ENCODE peak calls at places on chromosomes 4 and X, in ten cellular contexts. K, V, T, R, E, X, L, M, Q and B are unnamed samples.

GRCh38 chr4:190020790-190021717 is 6.0 kb downstream of the FRG2 start:
- DNase-seq in L (no peak), E (peak), K (peak), Q (no peak), X (peak), R (peak), M (no peak), T (peak), V (peak), B (no peak)

GRCh38 chr4:140090215-140090731 is 63.7 kb downstream of the MAML3 start:
- DNase-seq in M (no peak), L (peak), X (no peak), V (peak), Q (no peak), R (no peak), E (peak), K (no peak), T (peak), B (no peak)

GRCh38 chr4:153799708-153800074 is 10.8 kb upstream of the SFRP2 start:
- DNase-seq in R (no peak), T (no peak), E (no peak), K (no peak), V (no peak), L (no peak), M (no peak), Q (no peak), X (peak), B (no peak)

GRCh38 chr4:184476660-184477059 is 2.3 kb upstream of the IRF2 start:
- DNase-seq in L (no peak), K (no peak), T (no peak), R (peak), V (no peak), Q (peak), E (no peak), X (no peak), M (no peak), B (no peak)

GRCh38 chr4:1795304-1796195 is 2.5 kb downstream of the FGFR3 start:
- DNase-seq in X (no peak), R (no peak), E (no peak), V (no peak), K (no peak), T (no peak), L (no peak), Q (no peak), M (no peak), B (no peak)

GRCh38 chr4:40227284-40227683 is 30.5 kb downstream of the RHOH start:
- DNase-seq in T (no peak), X (no peak), M (no peak), V (no peak), E (no peak), Q (no peak), K (no peak), L (no peak), R (no peak), B (peak)

GRCh38 chr4:167117273-167117672 is 117.0 kb downstream of the SPOCK3 start:
- DNase-seq in V (no peak), L (no peak), X (no peak), R (no peak), K (no peak), E (no peak), T (no peak), Q (no peak), M (no peak), B (no peak)

GRCh38 chrX:54807524-54808108 is at the start of gene MAGED2:
- DNase-seq in L (peak), M (peak), R (peak), V (peak), T (no peak), Q (no peak), X (no peak), E (peak), K (peak), B (no peak)

GRCh38 chr4:121192500-121192899 is 28.4 kb upstream of the TNIP3 start:
- DNase-seq in Q (peak), M (no peak), T (peak), R (no peak), L (peak), E (peak), V (peak), X (no peak), K (no peak), B (no peak)

GRCh38 chr4:136803430-136803829 is 728.9 kb downstream of the PCDH18 start:
- DNase-seq in Q (no peak), R (no peak), E (no peak), T (no peak), M (no peak), L (peak), X (no peak), K (no peak), V (no peak), B (no peak)

GRCh38 chr4:146243141-146243882 is 29.0 kb downstream of the REELD1 start:
- DNase-seq in K (no peak), T (peak), X (no peak), M (no peak), Q (peak), L (peak), E (peak), V (peak), R (peak), B (peak)

GRCh38 chrX:146994163-146994562 is 179.6 kb upstream of the CXorf51A start:
- DNase-seq in E (no peak), Q (no peak), K (no peak), X (no peak), L (no peak), T (no peak), R (no peak), M (no peak), V (no peak), B (no peak)

GRCh38 chrX:11381464-11381863 is 88.3 kb downstream of the AMELX start:
- DNase-seq in R (no peak), L (peak), K (peak), X (peak), E (peak), Q (peak), M (peak), V (peak), T (peak), B (peak)

GRCh38 chrX:18545771-18546170 is 120.4 kb downstream of the CDKL5 start:
- DNase-seq in M (no peak), L (no peak), Q (no peak), K (no peak), T (no peak), R (no peak), X (no peak), E (no peak), V (no peak), B (no peak)

GRCh38 chr4:71456841-71457240 is 118.0 kb downstream of the SLC4A4 start:
- DNase-seq in L (no peak), R (no peak), K (no peak), Q (no peak), T (peak), M (no peak), E (peak), V (peak), X (no peak), B (no peak)

GRCh38 chrX:125826080-125826479 is 340.0 kb downstream of the DCAF12L2 start:
- DNase-seq in X (no peak), E (no peak), L (no peak), M (no peak), R (no peak), Q (no peak), K (no peak), T (no peak), V (no peak), B (no peak)

GRCh38 chr4:65502151-65502691 is 168.1 kb downstream of the EPHA5 start:
- DNase-seq in L (peak), Q (no peak), E (peak), K (no peak), R (no peak), V (peak), X (no peak), M (no peak), T (peak), B (no peak)

GRCh38 chr4:159035570-159035969 is 67.3 kb upstream of the RAPGEF2 start:
- DNase-seq in Q (no peak), M (no peak), T (no peak), L (no peak), X (no peak), V (no peak), K (no peak), E (no peak), R (no peak), B (no peak)

GRCh38 chrX:3124041-3124440 is 82.8 kb downstream of the ARSF start:
- DNase-seq in K (no peak), V (peak), L (no peak), X (no peak), M (no peak), R (no peak), E (no peak), T (no peak), Q (no peak), B (no peak)

GRCh38 chr4:74539043-74539790 is 94.3 kb downstream of the AREG start:
- DNase-seq in M (no peak), X (no peak), V (peak), E (peak), K (no peak), L (peak), Q (no peak), T (peak), R (no peak), B (no peak)

GRCh38 chr4:176800891-176801534 is 8.3 kb upstream of the VEGFC start:
- DNase-seq in X (no peak), T (no peak), Q (no peak), K (no peak), M (no peak), R (no peak), E (no peak), L (no peak), V (no peak), B (no peak)

GRCh38 chrX:41695464-41695863 is 6.7 kb downstream of the GPR34 start:
- DNase-seq in T (peak), V (no peak), R (no peak), L (no peak), X (no peak), E (peak), Q (no peak), K (no peak), M (no peak), B (no peak)

GRCh38 chrX:69088171-69088938 is 76.9 kb downstream of the PJA1 start:
- DNase-seq in Q (no peak), L (no peak), E (no peak), T (no peak), R (no peak), X (no peak), V (peak), K (no peak), M (no peak), B (no peak)

GRCh38 chr4:81754169-81754568 is 282.5 kb upstream of the RASGEF1B start:
- DNase-seq in L (no peak), Q (no peak), E (no peak), T (no peak), V (peak), M (no peak), K (no peak), R (no peak), X (no peak), B (no peak)

GRCh38 chr4:120286813-120287212 is 220.2 kb upstream of the MAD2L1 start:
- DNase-seq in E (no peak), T (no peak), R (no peak), K (peak), V (no peak), M (no peak), X (no peak), L (no peak), Q (no peak), B (no peak)

GRCh38 chr4:41296995-41297394 is 40.3 kb downstream of the UCHL1 start:
- DNase-seq in M (no peak), K (no peak), V (no peak), R (no peak), T (no peak), E (no peak), Q (no peak), X (no peak), L (no peak), B (no peak)

GRCh38 chr4:8182858-8183725 is 16.0 kb upstream of the SH3TC1 start:
- DNase-seq in V (peak), T (peak), L (peak), E (peak), M (peak), R (peak), X (peak), K (peak), Q (no peak), B (no peak)

GRCh38 chr4:115356176-115356575 is 242.8 kb upstream of the NDST4 start:
- DNase-seq in Q (no peak), M (no peak), V (no peak), T (no peak), L (no peak), R (no peak), X (no peak), E (no peak), K (no peak), B (no peak)

GRCh38 chr4:106766519-106766918 is 269.6 kb downstream of the DKK2 start:
- DNase-seq in T (no peak), V (no peak), L (no peak), K (no peak), E (peak), Q (no peak), X (no peak), R (no peak), M (no peak), B (no peak)

GRCh38 chr4:176335421-176335820 is 15.7 kb downstream of the SPCS3 start:
- DNase-seq in E (peak), T (no peak), Q (no peak), M (no peak), K (no peak), X (no peak), V (peak), R (no peak), L (no peak), B (no peak)

GRCh38 chr4:134024251-134024650 is 177.3 kb downstream of the PABPC4L start:
- DNase-seq in K (no peak), V (peak), X (no peak), R (no peak), T (peak), M (no peak), E (peak), L (peak), Q (peak), B (no peak)

GRCh38 chrX:31333181-31333831 is 261.5 kb upstream of the FTHL17 start:
- DNase-seq in L (peak), E (peak), M (no peak), V (peak), K (no peak), X (no peak), R (no peak), Q (no peak), T (no peak), B (no peak)

GRCh38 chr4:156084312-156084811 is 130.7 kb upstream of the CTSO start:
- DNase-seq in E (no peak), M (no peak), K (no peak), R (no peak), L (no peak), T (no peak), Q (no peak), V (no peak), X (no peak), B (no peak)

GRCh38 chr4:106898621-106899230 is 137.4 kb downstream of the DKK2 start:
- DNase-seq in M (no peak), T (peak), L (peak), K (peak), R (no peak), E (peak), V (peak), X (no peak), Q (peak), B (peak)

DNA sequence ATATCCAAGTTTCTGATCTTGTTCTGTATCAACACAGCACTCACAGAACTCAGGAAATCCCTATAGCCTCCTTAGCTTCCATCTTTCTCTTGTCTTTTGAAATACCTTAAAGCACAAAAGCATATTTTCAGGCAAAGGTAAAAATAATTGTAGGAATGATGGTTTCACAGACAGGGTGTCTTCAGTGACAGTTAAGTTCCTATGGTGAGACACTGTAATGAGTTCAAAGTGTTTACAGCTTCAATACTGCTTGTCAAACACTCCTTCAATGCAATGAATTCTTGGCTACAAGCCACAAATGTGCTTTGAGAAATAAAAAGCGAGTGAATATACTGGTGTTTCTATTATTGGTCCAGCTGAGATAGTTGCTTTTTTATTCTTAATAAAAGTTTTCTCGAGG is 466.0 kb downstream of the DMD start:
- DNase-seq in L (peak), T (no peak), M (no peak), R (no peak), V (peak), Q (no peak), K (no peak), E (peak), X (no peak), B (no peak)
- H3K4me3 ChIP-seq in L (no peak), T (no peak), M (no peak), R (no peak), V (no peak), Q (no peak), K (no peak), E (no peak), X (no peak), B (no peak)

GRCh38 chr4:164320847-164321246 is 433.1 kb upstream of the SMIM31 start:
- DNase-seq in E (no peak), V (no peak), X (no peak), M (no peak), R (no peak), Q (no peak), L (no peak), T (no peak), K (no peak), B (no peak)
- TF ChIP-seq CTCF in E (no peak), V (no peak), X (no peak), M (no peak), R (no peak), Q (peak), L (no peak), T (no peak), K (no peak), B (no peak)

GRCh38 chr4:38803833-38804653 is 548 bp downstream of the TLR1 start:
- DNase-seq in L (no peak), V (peak), Q (peak), K (no peak), E (peak), M (no peak), T (no peak), R (no peak), X (no peak), B (peak)
- H3K4me3 ChIP-seq in L (no peak), V (no peak), Q (peak), K (no peak), E (peak), M (peak), T (no peak), R (peak), X (peak), B (peak)

GRCh38 chr4:103032575-103032974 is 13.1 kb upstream of the SLC9B1 start:
- DNase-seq in M (no peak), E (peak), K (peak), Q (peak), V (peak), T (peak), R (no peak), X (no peak), L (peak), B (no peak)
- TF ChIP-seq CTCF in M (peak), E (peak), K (peak), Q (peak), V (peak), T (peak), R (no peak), X (no peak), L (peak), B (peak)

GRCh38 chrX:630922-631496 is 418 bp downstream of the SHOX start:
- DNase-seq in V (no peak), M (no peak), E (no peak), T (peak), L (no peak), R (peak), X (peak), K (no peak), Q (no peak), B (no peak)

GRCh38 chrX:627995-628394 is 2.6 kb upstream of the SHOX start:
- DNase-seq in Q (no peak), E (no peak), M (no peak), R (no peak), X (no peak), T (no peak), K (no peak), V (no peak), L (no peak), B (no peak)

GRCh38 chrX:629230-630006 is 1.2 kb upstream of the SHOX start:
- DNase-seq in V (no peak), M (no peak), L (no peak), R (peak), K (no peak), Q (no peak), X (no peak), T (no peak), E (no peak), B (no peak)

GRCh38 chrX:632391-633042 is 1.9 kb downstream of the SHOX start:
- DNase-seq in X (no peak), K (no peak), V (no peak), E (no peak), R (peak), M (no peak), L (no peak), T (no peak), Q (no peak), B (no peak)

DNA sequence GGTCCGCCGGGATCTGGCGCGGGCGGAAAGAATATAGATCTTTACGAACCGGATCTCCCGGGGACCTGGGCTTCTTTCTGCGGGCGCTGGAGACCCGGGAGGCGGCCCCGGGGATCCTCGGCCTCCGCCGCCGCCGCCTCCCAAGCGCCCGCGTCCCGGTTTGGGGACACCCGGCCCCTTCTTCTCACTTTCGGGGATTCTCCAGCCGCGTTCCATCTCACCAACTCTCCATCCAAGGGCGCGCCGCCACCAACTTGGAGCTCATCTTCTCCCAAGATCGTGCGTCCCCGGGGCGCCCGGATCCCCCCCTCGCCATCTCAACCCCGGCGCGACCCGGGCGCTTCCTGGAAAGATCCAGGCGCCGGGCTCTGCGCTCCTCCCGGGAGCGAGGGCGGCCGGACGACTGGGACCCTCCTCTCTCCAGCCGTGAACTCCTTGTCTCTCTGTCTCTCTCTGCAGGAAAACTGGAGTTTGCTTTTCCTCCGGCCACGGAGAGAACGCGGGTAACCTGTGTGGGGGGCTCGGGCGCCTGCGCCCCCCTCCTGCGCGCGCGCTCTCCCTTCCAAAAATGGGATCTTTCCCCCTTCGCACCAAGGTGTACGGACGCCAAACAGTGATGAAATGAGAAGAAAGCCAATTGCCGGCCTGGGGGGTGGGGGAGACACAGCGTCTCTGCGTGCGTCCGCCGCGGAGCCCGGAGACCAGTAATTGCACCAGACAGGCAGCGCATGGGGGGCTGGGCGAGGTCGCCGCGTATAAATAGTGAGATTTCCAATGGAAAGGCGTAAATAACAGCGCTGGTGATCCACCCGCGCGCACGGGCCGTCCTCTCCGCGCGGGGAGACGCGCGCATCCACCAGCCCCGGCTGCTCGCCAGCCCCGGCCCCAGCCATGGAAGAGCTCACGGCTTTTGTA is at the start of gene SHOX:
- DNase-seq in T (no peak), K (no peak), L (no peak), Q (no peak), M (no peak), X (peak), E (no peak), R (peak), V (no peak), B (no peak)
- H3K4me3 ChIP-seq in T (no peak), K (no peak), L (no peak), Q (no peak), M (no peak), X (no peak), E (no peak), R (no peak), V (no peak), B (no peak)

GRCh38 chrX:153953892-153954617 is 9.6 kb upstream of the RENBP start:
- DNase-seq in T (no peak), M (no peak), V (no peak), K (no peak), R (peak), Q (no peak), X (no peak), L (no peak), E (no peak), B (no peak)
- TF ChIP-seq CTCF in T (no peak), M (no peak), V (no peak), K (no peak), R (no peak), Q (peak), X (no peak), L (peak), E (no peak), B (no peak)